ENCODE peak calls at places on chromosomes 7 and 10, in eight cellular contexts. T, I, F, M, P, U, X and Y are unnamed samples.
A peak's percentile ranks its signal among the peaks of the same experiment; 100 is the strongest.

GRCh38 chr10:110664483-110665420 is 20.6 kb downstream of the RBM20 start:
- DNase-seq in T (peak; percentile 90), F (peak; percentile 90), X (peak; percentile 86), I (peak; percentile 94), U (peak; percentile 72), P (peak; percentile 87), M (peak; percentile 85), Y (peak; percentile 79)

GRCh38 chr7:72099784-72100183 is 312.4 kb downstream of the CALN1 start:
- DNase-seq in T (peak; percentile 0), I (peak; percentile 90), M (no peak), U (no peak), P (no peak), X (no peak), F (no peak), Y (peak; percentile 63)

GRCh38 chr10:26837139-26837538 is 23.6 kb downstream of the ABI1 start:
- DNase-seq in I (no peak), X (no peak), F (no peak), P (no peak), T (no peak), M (no peak), U (no peak), Y (no peak)

GRCh38 chr7:20172736-20173334 is 44.3 kb downstream of the MACC1 start:
- DNase-seq in X (peak; percentile 69), I (peak; percentile 66), T (peak; percentile 67), M (no peak), F (peak; percentile 59), P (peak; percentile 52), U (peak; percentile 42), Y (no peak)

GRCh38 chr7:149721084-149721601 is 52.2 kb downstream of the ZNF467 start:
- DNase-seq in U (no peak), M (no peak), X (no peak), T (no peak), I (no peak), P (peak; percentile 37), F (no peak), Y (no peak)

GRCh38 chr7:29146082-29146706 is at the start of gene CPVL:
- DNase-seq in M (no peak), U (no peak), F (no peak), P (no peak), T (no peak), I (no peak), X (no peak), Y (no peak)

GRCh38 chr10:49600046-49600445 is 10.1 kb upstream of the SLC18A3 start:
- DNase-seq in P (no peak), F (no peak), X (no peak), M (no peak), U (no peak), I (no peak), T (no peak), Y (no peak)

GRCh38 chr10:110783509-110784103 is 88.1 kb upstream of the PDCD4 start:
- DNase-seq in X (peak; percentile 23), M (no peak), P (no peak), U (no peak), I (peak; percentile 53), T (peak; percentile 38), F (peak; percentile 52), Y (no peak)

GRCh38 chr10:66167816-66168215 is 758.0 kb upstream of the LRRTM3 start:
- DNase-seq in U (peak; percentile 42), P (no peak), I (no peak), T (peak; percentile 58), F (peak; percentile 65), X (no peak), M (no peak), Y (no peak)

GRCh38 chr7:80918406-80918805 is 445 bp downstream of the SEMA3C start:
- DNase-seq in P (no peak), X (no peak), I (peak; percentile 31), U (peak; percentile 12), F (no peak), T (peak; percentile 52), M (no peak), Y (no peak)

GRCh38 chr10:12704488-12704887 is 297.0 kb downstream of the CCDC3 start:
- DNase-seq in F (no peak), X (no peak), T (no peak), I (no peak), P (no peak), U (peak; percentile 38), M (no peak), Y (no peak)

GRCh38 chr10:34838366-34838900 is 23.3 kb upstream of the PARD3 start:
- DNase-seq in U (no peak), P (no peak), I (no peak), F (no peak), T (no peak), M (no peak), X (no peak), Y (no peak)

GRCh38 chr10:75508239-75508813 is 76.9 kb downstream of the LRMDA start:
- DNase-seq in T (peak; percentile 41), P (no peak), M (no peak), U (no peak), F (no peak), X (peak; percentile 100), I (peak; percentile 97), Y (peak; percentile 75)

GRCh38 chr7:85103352-85103751 is 83.5 kb downstream of the SEMA3D start:
- DNase-seq in X (no peak), I (peak; percentile 47), P (no peak), U (no peak), T (peak; percentile 30), M (no peak), F (no peak), Y (no peak)

DNA sequence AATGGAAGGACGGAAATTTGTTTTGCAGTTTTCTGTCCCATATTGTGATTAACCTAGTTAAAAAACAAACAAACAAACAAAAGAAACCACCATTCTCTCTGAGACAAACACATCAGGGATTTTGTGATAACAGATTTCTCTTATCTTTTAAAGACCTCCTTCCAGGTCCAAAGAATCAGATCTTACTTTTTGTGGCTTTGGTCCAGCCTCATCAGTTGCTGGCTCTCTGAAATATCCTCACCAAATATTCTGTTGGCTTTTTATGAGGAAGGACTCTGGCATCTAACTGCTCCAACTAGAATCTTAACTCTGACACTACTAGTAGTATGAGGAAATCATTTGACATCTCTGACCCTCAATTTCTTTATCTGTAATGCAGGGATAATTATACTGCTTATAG is 4.8 kb downstream of the FAM204A start:
- DNase-seq in P (no peak), T (no peak), I (no peak), X (no peak), U (no peak), F (no peak), M (no peak), Y (no peak)
- H3K4me3 ChIP-seq in P (no peak overlapping the region), T (no peak overlapping the region), I (no peak overlapping the region), X (no peak overlapping the region), U (no peak overlapping the region), F (no peak overlapping the region), M (no peak overlapping the region), Y (no peak overlapping the region)

GRCh38 chr7:35261476-35262285 is 7.8 kb upstream of the TBX20 start:
- DNase-seq in I (no peak), F (no peak), P (no peak), U (no peak), M (no peak), T (no peak), X (no peak), Y (no peak)

GRCh38 chr7:35260254-35260653 is 6.4 kb upstream of the TBX20 start:
- DNase-seq in M (no peak), X (no peak), I (no peak), P (no peak), U (no peak), T (no peak), F (no peak), Y (no peak)

GRCh38 chr7:35259555-35259954 is 5.7 kb upstream of the TBX20 start:
- DNase-seq in T (peak; percentile 8), U (no peak), F (no peak), I (no peak), M (no peak), P (no peak), X (no peak), Y (no peak)

GRCh38 chr7:35258891-35259537 is 5.1 kb upstream of the TBX20 start:
- DNase-seq in U (no peak), M (no peak), F (no peak), T (no peak), P (no peak), I (no peak), X (no peak), Y (no peak)

DNA sequence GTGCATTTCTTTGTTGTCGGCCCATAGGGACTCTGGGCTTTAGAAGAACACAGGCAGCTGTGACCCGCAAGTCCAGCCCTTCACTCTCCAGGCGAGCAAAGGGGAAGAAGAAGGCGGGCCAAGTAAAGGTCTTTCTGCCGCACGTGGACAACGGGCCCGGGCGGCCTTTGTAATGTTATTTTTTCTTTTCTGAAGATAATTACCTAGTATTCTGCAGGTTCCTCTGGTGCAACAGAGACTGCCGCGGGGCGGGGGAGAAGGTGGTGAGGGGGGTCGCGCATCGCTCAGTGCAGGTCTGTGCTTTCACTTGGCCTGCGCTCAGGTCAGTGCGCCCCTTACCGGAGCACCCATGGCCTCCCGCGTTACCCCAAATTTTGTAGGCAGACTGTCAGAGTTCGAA is 7.1 kb upstream of the TBX20 start:
- DNase-seq in F (no peak), M (no peak), I (no peak), P (no peak), U (no peak), T (no peak), X (no peak), Y (no peak)
- H3K4me3 ChIP-seq in F (no peak overlapping the region), M (no peak overlapping the region), I (no peak overlapping the region), P (no peak overlapping the region), U (no peak overlapping the region), T (no peak overlapping the region), X (no peak overlapping the region), Y (no peak overlapping the region)

GRCh38 chr7:78020131-78020873 is 221.7 kb downstream of the PHTF2 start:
- DNase-seq in F (peak; percentile 80), X (peak; percentile 89), M (peak; percentile 72), I (peak; percentile 89), P (peak; percentile 58), T (peak; percentile 89), U (peak; percentile 52), Y (peak; percentile 59)
- H3K4me3 ChIP-seq in F (peak overlapping the region; percentile 63), X (no peak overlapping the region), M (peak overlapping the region; percentile 64), I (peak overlapping the region; percentile 61), P (peak overlapping the region; percentile 56), T (peak overlapping the region; percentile 49), U (peak overlapping the region; percentile 80), Y (peak overlapping the region; percentile 48)

DNA sequence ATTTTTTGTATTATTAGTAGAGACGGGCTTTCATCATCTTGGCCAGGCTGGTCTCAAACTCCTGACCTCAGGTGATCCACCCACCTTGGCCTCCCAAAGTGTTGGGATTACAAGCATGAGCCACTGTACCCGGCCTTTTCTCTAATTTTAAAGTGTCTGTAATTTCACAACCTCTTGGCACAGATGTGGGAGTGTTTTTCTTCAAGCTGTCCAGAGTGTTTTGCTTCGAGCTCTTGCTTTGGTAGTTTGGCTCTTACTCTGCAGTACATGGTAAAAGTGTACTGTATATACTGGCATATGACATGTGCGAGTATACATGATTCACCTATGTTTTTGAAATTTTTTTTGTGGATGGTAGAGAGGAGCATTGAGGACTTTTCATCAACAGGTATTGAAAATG is 9.8 kb downstream of the SRGN start:
- DNase-seq in U (no peak), M (no peak), T (no peak), X (peak; percentile 49), P (no peak), F (no peak), I (peak; percentile 30), Y (no peak)
- H3K4me3 ChIP-seq in U (no peak overlapping the region), M (no peak overlapping the region), T (no peak overlapping the region), X (no peak overlapping the region), P (no peak overlapping the region), F (no peak overlapping the region), I (no peak overlapping the region), Y (no peak overlapping the region)